ENCODE peak calls at places on chromosomes 2 and 18, in nine cellular contexts. One of them, this sample, is unnamed.

GRCh38 chr2:181682026-181682789 is 1.9 kb upstream of the NEUROD1 start:
- DNase-seq in stomach: no peak
- DNase-seq in H1: no peak
- DNase-seq in transverse colon: no peak
- DNase-seq in A549: no peak
- DNase-seq in GM12878: no peak
- DNase-seq in K562: no peak
- DNase-seq in sigmoid colon: no peak
- DNase-seq in ovary: no peak
- DNase-seq in this sample: no peak

GRCh38 chr2:170260188-170260587 is 82.2 kb downstream of the MYO3B start:
- DNase-seq in stomach: no peak
- DNase-seq in H1: no peak
- DNase-seq in transverse colon: no peak
- DNase-seq in A549: no peak
- DNase-seq in GM12878: no peak
- DNase-seq in K562: no peak
- DNase-seq in sigmoid colon: no peak
- DNase-seq in ovary: no peak
- DNase-seq in this sample: no peak

GRCh38 chr2:74524955-74525716 is 895 bp downstream of the DQX1 start:
- DNase-seq in stomach: no peak
- DNase-seq in H1: no peak
- DNase-seq in transverse colon: no peak
- DNase-seq in A549: no peak
- DNase-seq in GM12878: no peak
- DNase-seq in K562: no peak
- DNase-seq in sigmoid colon: no peak
- DNase-seq in ovary: no peak
- DNase-seq in this sample: no peak

GRCh38 chr2:220962556-220962955 is 609.5 kb downstream of the EPHA4 start:
- DNase-seq in stomach: no peak
- DNase-seq in H1: no peak
- DNase-seq in transverse colon: no peak
- DNase-seq in A549: no peak
- DNase-seq in GM12878: no peak
- DNase-seq in K562: no peak
- DNase-seq in sigmoid colon: no peak
- DNase-seq in ovary: no peak
- DNase-seq in this sample: no peak

GRCh38 chr18:33711514-33711913 is 133.5 kb downstream of the ASXL3 start:
- DNase-seq in stomach: no peak
- DNase-seq in H1: no peak
- DNase-seq in transverse colon: no peak
- DNase-seq in A549: no peak
- DNase-seq in GM12878: no peak
- DNase-seq in K562: no peak
- DNase-seq in sigmoid colon: no peak
- DNase-seq in ovary: no peak
- DNase-seq in this sample: no peak

GRCh38 chr18:10086458-10086857 is 172.6 kb downstream of the VAPA start:
- DNase-seq in stomach: no peak
- DNase-seq in H1: no peak
- DNase-seq in transverse colon: no peak
- DNase-seq in A549: no peak
- DNase-seq in GM12878: no peak
- DNase-seq in K562: no peak
- DNase-seq in sigmoid colon: no peak
- DNase-seq in ovary: no peak
- DNase-seq in this sample: no peak

GRCh38 chr2:127293758-127294562 is at the start of gene ERCC3:
- DNase-seq in stomach: peak
- DNase-seq in H1: peak
- DNase-seq in transverse colon: peak
- DNase-seq in A549: peak
- DNase-seq in GM12878: peak
- DNase-seq in K562: peak
- DNase-seq in sigmoid colon: peak
- DNase-seq in ovary: peak
- DNase-seq in this sample: peak

GRCh38 chr2:101476605-101477208 is 1.8 kb upstream of the RFX8 start:
- DNase-seq in stomach: no peak
- DNase-seq in H1: no peak
- DNase-seq in transverse colon: no peak
- DNase-seq in A549: no peak
- DNase-seq in GM12878: no peak
- DNase-seq in K562: no peak
- DNase-seq in sigmoid colon: no peak
- DNase-seq in ovary: no peak
- DNase-seq in this sample: no peak

GRCh38 chr2:132439703-132440398 is 23.2 kb downstream of the GPR39 start:
- DNase-seq in stomach: no peak
- DNase-seq in H1: no peak
- DNase-seq in transverse colon: no peak
- DNase-seq in A549: peak
- DNase-seq in GM12878: no peak
- DNase-seq in K562: no peak
- DNase-seq in sigmoid colon: no peak
- DNase-seq in ovary: no peak
- DNase-seq in this sample: no peak

GRCh38 chr2:58875462-58875861 is 634.3 kb upstream of the FANCL start:
- DNase-seq in stomach: no peak
- DNase-seq in H1: no peak
- DNase-seq in transverse colon: no peak
- DNase-seq in A549: no peak
- DNase-seq in GM12878: no peak
- DNase-seq in K562: no peak
- DNase-seq in sigmoid colon: no peak
- DNase-seq in ovary: no peak
- DNase-seq in this sample: no peak

GRCh38 chr2:58870704-58871103 is 629.6 kb upstream of the FANCL start:
- DNase-seq in stomach: no peak
- DNase-seq in H1: no peak
- DNase-seq in transverse colon: no peak
- DNase-seq in A549: peak
- DNase-seq in GM12878: no peak
- DNase-seq in K562: peak
- DNase-seq in sigmoid colon: no peak
- DNase-seq in ovary: no peak
- DNase-seq in this sample: no peak

GRCh38 chr2:58866946-58867345 is 625.8 kb upstream of the FANCL start:
- DNase-seq in stomach: no peak
- DNase-seq in H1: no peak
- DNase-seq in transverse colon: no peak
- DNase-seq in A549: no peak
- DNase-seq in GM12878: no peak
- DNase-seq in K562: no peak
- DNase-seq in sigmoid colon: no peak
- DNase-seq in ovary: no peak
- DNase-seq in this sample: no peak

GRCh38 chr2:58866527-58866926 is 625.4 kb upstream of the FANCL start:
- DNase-seq in stomach: no peak
- DNase-seq in H1: no peak
- DNase-seq in transverse colon: no peak
- DNase-seq in A549: no peak
- DNase-seq in GM12878: no peak
- DNase-seq in K562: no peak
- DNase-seq in sigmoid colon: no peak
- DNase-seq in ovary: no peak
- DNase-seq in this sample: no peak

DNA sequence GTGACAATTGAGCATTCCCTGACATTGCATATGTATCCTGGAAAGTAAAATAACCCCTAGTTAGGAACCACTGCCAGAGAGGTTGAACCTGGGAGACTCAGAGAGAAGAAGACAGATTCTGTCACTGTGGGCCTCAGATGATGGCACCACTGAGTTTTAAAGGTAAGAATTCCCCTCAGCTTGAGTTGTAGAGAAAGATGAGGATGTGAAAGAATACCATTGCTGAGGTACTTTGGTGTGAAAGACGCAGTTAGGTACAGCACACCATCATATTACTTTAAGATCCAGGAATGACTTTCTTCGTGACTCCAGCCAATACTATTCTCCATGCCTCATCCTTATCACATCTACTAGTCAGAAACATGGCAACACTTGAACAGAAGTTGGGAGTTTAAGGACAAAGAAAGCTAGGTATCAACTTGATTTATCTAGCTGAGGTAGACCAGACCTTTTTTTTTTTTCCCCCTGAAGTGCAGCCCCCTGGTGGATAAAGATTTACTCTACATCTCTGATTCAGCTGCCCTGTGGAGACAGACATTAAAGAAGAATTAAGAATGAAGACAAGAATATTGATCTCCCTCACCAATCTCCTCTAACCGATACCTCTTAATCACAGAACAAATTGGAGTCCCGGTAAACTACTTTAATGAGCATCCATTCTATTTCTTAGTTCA is 630.5 kb upstream of the FANCL start:
- DNase-seq in stomach: no peak
- DNase-seq in H1: no peak
- DNase-seq in transverse colon: no peak
- DNase-seq in A549: no peak
- DNase-seq in GM12878: no peak
- DNase-seq in K562: peak
- DNase-seq in sigmoid colon: no peak
- DNase-seq in ovary: no peak
- DNase-seq in this sample: no peak
- TF ChIP-seq CTCF in stomach: no peak
- TF ChIP-seq CTCF in H1: no peak
- TF ChIP-seq CTCF in transverse colon: no peak
- TF ChIP-seq CTCF in A549: no peak
- TF ChIP-seq CTCF in GM12878: peak
- TF ChIP-seq CTCF in K562: peak
- TF ChIP-seq CTCF in sigmoid colon: no peak
- TF ChIP-seq CTCF in ovary: no peak
- TF ChIP-seq CTCF in this sample: no peak

GRCh38 chr2:207632575-207633492 is 7.6 kb upstream of the METTL21A start:
- DNase-seq in stomach: no peak
- DNase-seq in H1: no peak
- DNase-seq in transverse colon: no peak
- DNase-seq in A549: peak
- DNase-seq in GM12878: no peak
- DNase-seq in K562: no peak
- DNase-seq in sigmoid colon: no peak
- DNase-seq in ovary: no peak
- DNase-seq in this sample: no peak
- TF ChIP-seq EP300 in stomach: no peak
- TF ChIP-seq EP300 in H1: no peak
- TF ChIP-seq EP300 in transverse colon: no peak
- TF ChIP-seq EP300 in A549: peak
- TF ChIP-seq EP300 in GM12878: no peak
- TF ChIP-seq EP300 in K562: no peak
- TF ChIP-seq EP300 in sigmoid colon: no peak
- TF ChIP-seq EP300 in ovary: no peak
- TF ChIP-seq EP300 in this sample: no peak

GRCh38 chr2:199914372-199914958 is 3.4 kb downstream of the C2orf69 start:
- DNase-seq in stomach: no peak
- DNase-seq in H1: no peak
- DNase-seq in transverse colon: no peak
- DNase-seq in A549: no peak
- DNase-seq in GM12878: no peak
- DNase-seq in K562: no peak
- DNase-seq in sigmoid colon: no peak
- DNase-seq in ovary: no peak
- DNase-seq in this sample: no peak

GRCh38 chr2:199911877-199912161 is 726 bp downstream of the C2orf69 start:
- DNase-seq in stomach: no peak
- DNase-seq in H1: no peak
- DNase-seq in transverse colon: no peak
- DNase-seq in A549: no peak
- DNase-seq in GM12878: no peak
- DNase-seq in K562: no peak
- DNase-seq in sigmoid colon: no peak
- DNase-seq in ovary: no peak
- DNase-seq in this sample: peak

GRCh38 chr2:199922856-199923255 is 11.8 kb downstream of the C2orf69 start:
- DNase-seq in stomach: no peak
- DNase-seq in H1: no peak
- DNase-seq in transverse colon: no peak
- DNase-seq in A549: peak
- DNase-seq in GM12878: no peak
- DNase-seq in K562: no peak
- DNase-seq in sigmoid colon: no peak
- DNase-seq in ovary: no peak
- DNase-seq in this sample: no peak

GRCh38 chr2:199911052-199911876 is at the start of gene C2orf69:
- DNase-seq in stomach: peak
- DNase-seq in H1: peak
- DNase-seq in transverse colon: peak
- DNase-seq in A549: peak
- DNase-seq in GM12878: peak
- DNase-seq in K562: peak
- DNase-seq in sigmoid colon: peak
- DNase-seq in ovary: peak
- DNase-seq in this sample: peak

GRCh38 chr2:199916980-199917379 is 5.9 kb downstream of the C2orf69 start:
- DNase-seq in stomach: no peak
- DNase-seq in H1: no peak
- DNase-seq in transverse colon: no peak
- DNase-seq in A549: no peak
- DNase-seq in GM12878: no peak
- DNase-seq in K562: no peak
- DNase-seq in sigmoid colon: no peak
- DNase-seq in ovary: no peak
- DNase-seq in this sample: no peak
- TF ChIP-seq CTCF in stomach: no peak
- TF ChIP-seq CTCF in H1: no peak
- TF ChIP-seq CTCF in transverse colon: no peak
- TF ChIP-seq CTCF in A549: no peak
- TF ChIP-seq CTCF in GM12878: no peak
- TF ChIP-seq CTCF in K562: no peak
- TF ChIP-seq CTCF in sigmoid colon: no peak
- TF ChIP-seq CTCF in ovary: no peak
- TF ChIP-seq CTCF in this sample: no peak

DNA sequence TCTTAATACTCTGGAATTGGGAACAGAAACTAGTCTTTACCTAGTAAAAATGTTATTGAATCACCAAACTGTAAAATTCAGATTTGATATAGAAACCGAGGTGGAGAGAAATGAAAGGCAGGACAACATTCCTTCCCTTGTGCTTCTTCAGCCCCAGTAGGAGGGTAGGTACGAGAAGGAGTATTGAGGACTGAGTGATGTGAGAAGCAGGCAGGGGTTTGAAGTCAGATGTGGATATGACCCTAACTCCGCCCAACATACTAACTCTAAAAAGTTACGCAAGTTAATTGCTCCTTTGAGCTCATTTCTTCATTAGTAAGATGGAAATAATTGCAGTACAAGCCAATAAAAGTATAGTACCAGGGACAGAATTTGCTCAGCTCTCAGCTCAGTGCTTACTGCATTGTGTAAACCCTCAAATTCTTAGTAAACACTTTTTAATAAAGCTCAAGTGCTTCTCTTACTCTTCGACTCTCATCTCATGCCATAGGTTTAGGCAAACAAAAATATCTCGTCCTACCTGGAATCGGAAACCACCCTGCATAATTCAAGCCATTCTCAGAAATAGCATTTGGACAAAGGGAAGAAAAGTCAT is 161.1 kb downstream of the HNMT start:
- DNase-seq in stomach: no peak
- DNase-seq in H1: no peak
- DNase-seq in transverse colon: no peak
- DNase-seq in A549: no peak
- DNase-seq in GM12878: no peak
- DNase-seq in K562: no peak
- DNase-seq in sigmoid colon: no peak
- DNase-seq in ovary: no peak
- DNase-seq in this sample: no peak
- TF ChIP-seq EP300 in stomach: no peak
- TF ChIP-seq EP300 in H1: no peak
- TF ChIP-seq EP300 in transverse colon: no peak
- TF ChIP-seq EP300 in A549: no peak
- TF ChIP-seq EP300 in GM12878: no peak
- TF ChIP-seq EP300 in K562: no peak
- TF ChIP-seq EP300 in sigmoid colon: no peak
- TF ChIP-seq EP300 in ovary: no peak
- TF ChIP-seq EP300 in this sample: no peak

This sample was measured in tibial nerve.